ENCODE peak calls at places on chromosome 18, in nine cellular contexts. F is neuronal stem cell, V is HCT116, W is neural progenitor cell, R is heart left ventricle, M is small intestine, J is mesenchymal stem cell, Q is right lobe of liver, S is IMR-90. Y is an unnamed sample.

GRCh38 chr18:75125359-75126331 is 83.3 kb downstream of the PTGR3 start:
- DNase-seq in S (no peak), Q (no peak), M (peak; percentile 53), W (no peak), R (no peak), F (no peak), V (no peak), J (no peak), Y (peak; percentile 46)

GRCh38 chr18:37430346-37431076 is 135.1 kb downstream of the CELF4 start:
- DNase-seq in W (peak; percentile 31), S (no peak), Q (no peak), R (no peak), F (no peak), V (no peak), J (no peak), M (no peak), Y (peak; percentile 49)

GRCh38 chr18:67525328-67526110 is 9.0 kb upstream of the DSEL start:
- DNase-seq in F (peak; percentile 39), Q (peak; percentile 37), M (no peak), V (no peak), R (peak; percentile 55), W (peak; percentile 28), S (peak; percentile 99), J (peak; percentile 90), Y (no peak)

GRCh38 chr18:5393779-5394178 is 98.3 kb upstream of the ZBTB14 start:
- DNase-seq in R (no peak), J (no peak), M (no peak), S (peak; percentile 81), V (no peak), Q (no peak), W (no peak), F (no peak), Y (no peak)

GRCh38 chr18:3283908-3284307 is 22.0 kb downstream of the MYL12B start:
- DNase-seq in J (no peak), W (peak; percentile 33), M (no peak), F (no peak), S (no peak), Q (no peak), R (no peak), V (no peak), Y (peak; percentile 31)

GRCh38 chr18:36813111-36813752 is 15.6 kb downstream of the TPGS2 start:
- DNase-seq in Q (no peak), V (no peak), F (no peak), J (no peak), S (no peak), M (no peak), W (no peak), R (no peak), Y (no peak)

GRCh38 chr18:23259701-23260661 is 124.7 kb downstream of the CABLES1 start:
- DNase-seq in S (peak; percentile 82), W (peak; percentile 91), J (peak; percentile 88), R (peak; percentile 81), Q (peak; percentile 81), V (no peak), F (peak; percentile 73), M (peak; percentile 81), Y (peak; percentile 51)

GRCh38 chr18:57008001-57008686 is 138.7 kb upstream of the BOD1L2 start:
- DNase-seq in Q (no peak), R (no peak), V (no peak), J (no peak), M (no peak), F (no peak), W (no peak), S (no peak), Y (no peak)

GRCh38 chr18:58125183-58125582 is 81.2 kb downstream of the NEDD4L start:
- DNase-seq in J (peak; percentile 28), W (peak; percentile 39), M (no peak), V (no peak), S (no peak), F (no peak), R (no peak), Q (no peak), Y (no peak)

GRCh38 chr18:70085641-70086040 is 119.8 kb downstream of the RTTN start:
- DNase-seq in R (no peak), Q (no peak), S (no peak), J (no peak), V (no peak), W (no peak), F (no peak), M (no peak), Y (no peak)

GRCh38 chr18:46160050-46160798 is 56.0 kb downstream of the HAUS1 start:
- DNase-seq in F (no peak), R (no peak), W (no peak), M (no peak), J (peak; percentile 29), S (no peak), V (no peak), Q (no peak), Y (no peak)

GRCh38 chr18:2871111-2871720 is 24.4 kb downstream of the EMILIN2 start:
- DNase-seq in F (no peak), J (no peak), R (no peak), W (no peak), Q (no peak), V (no peak), M (no peak), S (no peak), Y (no peak)

GRCh38 chr18:1585881-1586488 is 681.3 kb downstream of the ADCYAP1 start:
- DNase-seq in S (peak; percentile 3), W (peak; percentile 50), Q (no peak), J (peak; percentile 32), M (peak; percentile 19), R (no peak), V (peak; percentile 32), F (peak; percentile 11), Y (no peak)

GRCh38 chr18:59712311-59712710 is 15.1 kb upstream of the CCBE1 start:
- DNase-seq in S (no peak), W (no peak), F (no peak), Q (no peak), V (no peak), J (no peak), M (no peak), R (no peak), Y (no peak)

GRCh38 chr18:59239627-59240026 is 19.7 kb downstream of the GRP start:
- DNase-seq in M (no peak), R (no peak), S (no peak), J (no peak), W (no peak), F (no peak), Q (no peak), V (no peak), Y (no peak)

GRCh38 chr18:74596959-74597661 is 560 bp upstream of the ZNF407 start:
- DNase-seq in R (peak; percentile 78), V (no peak), Q (peak; percentile 79), W (peak; percentile 79), S (peak; percentile 62), M (no peak), J (peak; percentile 84), F (no peak), Y (peak; percentile 48)

GRCh38 chr18:23196119-23197004 is 61.1 kb downstream of the CABLES1 start:
- DNase-seq in J (no peak), V (no peak), M (peak; percentile 25), R (no peak), Q (no peak), W (no peak), F (no peak), S (no peak), Y (no peak)

GRCh38 chr18:44325903-44326650 is 354.6 kb upstream of the SETBP1 start:
- DNase-seq in J (peak; percentile 57), R (peak; percentile 30), M (peak; percentile 74), F (peak; percentile 57), W (peak; percentile 87), Q (no peak), S (peak; percentile 61), V (no peak), Y (peak; percentile 73)

GRCh38 chr18:47985837-47986236 is 55.4 kb upstream of the SMAD2 start:
- DNase-seq in V (no peak), W (no peak), J (no peak), F (no peak), Q (no peak), S (no peak), R (no peak), M (no peak), Y (no peak)
- H3K4me1 ChIP-seq in V (no peaks in the 10 kb centered on the region), W (peaks cover 23% of the 10 kb centered on the region), J (peaks cover 2% of the 10 kb centered on the region), F (peaks cover 14% of the 10 kb centered on the region), Q (no peaks in the 10 kb centered on the region), S (no peaks in the 10 kb centered on the region), R (no peaks in the 10 kb centered on the region), M (no peaks in the 10 kb centered on the region), Y (peaks cover 7% of the 10 kb centered on the region)

GRCh38 chr18:48364146-48364545 is 45.0 kb downstream of the ZBTB7C start:
- DNase-seq in Q (no peak), S (no peak), J (no peak), W (no peak), R (no peak), V (no peak), M (no peak), F (no peak), Y (no peak)
- H3K36me3 ChIP-seq in Q (no peaks in the 10 kb centered on the region), S (no peaks in the 10 kb centered on the region), J (no peaks in the 10 kb centered on the region), W (no peaks in the 10 kb centered on the region), R (no peaks in the 10 kb centered on the region), V (no peaks in the 10 kb centered on the region), M (no peaks in the 10 kb centered on the region), F (no peaks in the 10 kb centered on the region), Y (no peaks in the 10 kb centered on the region)

GRCh38 chr18:78579854-78580577 is 399.6 kb upstream of the SALL3 start:
- DNase-seq in F (no peak), V (no peak), R (no peak), W (no peak), J (no peak), S (no peak), M (no peak), Q (no peak), Y (no peak)

GRCh38 chr18:78579449-78579848 is 400.2 kb upstream of the SALL3 start:
- DNase-seq in F (no peak), J (no peak), R (no peak), Q (no peak), S (no peak), W (no peak), V (no peak), M (no peak), Y (no peak)

GRCh38 chr18:78580835-78581339 is 398.7 kb upstream of the SALL3 start:
- DNase-seq in M (no peak), W (no peak), V (no peak), Q (no peak), S (no peak), F (no peak), R (no peak), J (no peak), Y (no peak)

GRCh38 chr18:78573773-78574172 is 405.8 kb upstream of the SALL3 start:
- DNase-seq in M (no peak), S (no peak), F (no peak), R (no peak), J (no peak), Q (no peak), W (no peak), V (no peak), Y (no peak)

GRCh38 chr18:78576967-78577366 is 402.7 kb upstream of the SALL3 start:
- DNase-seq in W (no peak), F (no peak), M (no peak), S (no peak), Q (no peak), V (no peak), R (no peak), J (no peak), Y (no peak)
- H3K9me3 ChIP-seq in W (no peaks in the 10 kb centered on the region), F (peaks cover 11% of the 10 kb centered on the region), M (no peaks in the 10 kb centered on the region), S (peaks cover 49% of the 10 kb centered on the region), Q (peaks cover 7% of the 10 kb centered on the region), V (peaks cover 5% of the 10 kb centered on the region), R (peaks cover 16% of the 10 kb centered on the region), J (peaks cover 43% of the 10 kb centered on the region), Y (no peaks in the 10 kb centered on the region)

DNA sequence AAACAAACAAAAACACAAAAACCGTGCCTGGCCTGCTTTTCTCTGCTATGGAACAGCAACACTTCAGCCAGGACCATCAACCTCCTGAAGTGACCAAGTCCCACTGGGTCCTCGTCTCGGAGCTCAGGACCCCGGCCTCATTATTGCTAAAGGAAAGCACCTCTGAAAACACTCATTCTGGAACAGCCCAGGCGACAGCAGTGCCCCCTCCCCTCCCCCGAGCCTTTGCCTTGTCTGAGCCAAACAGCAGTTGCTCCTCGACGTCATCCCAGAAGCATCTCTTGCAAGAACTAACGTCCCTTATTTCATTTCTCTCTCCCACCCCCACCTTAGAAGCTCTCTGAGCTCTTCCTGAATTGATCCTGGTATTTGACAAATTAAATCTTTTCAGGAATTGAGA is 27.4 kb downstream of the APCDD1 start:
- DNase-seq in R (no peak), W (peak; percentile 24), Q (no peak), S (no peak), F (no peak), J (no peak), M (no peak), V (no peak), Y (no peak)
- H3K4me1 ChIP-seq in R (peaks cover 16% of the 10 kb centered on the region), W (peaks cover 12% of the 10 kb centered on the region), Q (no peaks in the 10 kb centered on the region), S (peaks cover 2% of the 10 kb centered on the region), F (peaks cover 5% of the 10 kb centered on the region), J (peaks cover 2% of the 10 kb centered on the region), M (no peaks in the 10 kb centered on the region), V (no peaks in the 10 kb centered on the region), Y (no peaks in the 10 kb centered on the region)